ENCODE peak calls at places on chromosomes 7 and 10, in seven cellular contexts. Q, G, R, I, A, J and S are unnamed samples.

GRCh38 chr7:37405603-37406122 is 43.0 kb downstream of the ELMO1 start:
- DNase-seq in Q (peak; percentile 84), G (no peak), R (no peak), I (peak; percentile 74), A (peak; percentile 30), J (no peak), S (peak; percentile 58)

GRCh38 chr7:36775061-36775631 is 50.9 kb upstream of the AOAH start:
- DNase-seq in Q (no peak), G (no peak), R (no peak), I (no peak), A (no peak), J (no peak), S (no peak)

GRCh38 chr7:21966271-21966670 is 20.6 kb upstream of the CDCA7L start:
- DNase-seq in Q (no peak), G (no peak), R (no peak), I (no peak), A (no peak), J (no peak), S (no peak)

GRCh38 chr7:79317728-79318127 is 135.7 kb downstream of the MAGI2 start:
- DNase-seq in Q (no peak), G (no peak), R (peak; percentile 74), I (no peak), A (no peak), J (peak; percentile 90), S (peak; percentile 92)

GRCh38 chr7:124462249-124462648 is 303.3 kb downstream of the GPR37 start:
- DNase-seq in Q (no peak), G (no peak), R (no peak), I (no peak), A (no peak), J (peak; percentile 70), S (no peak)

GRCh38 chr7:98357751-98358161 is 43.1 kb downstream of the BAIAP2L1 start:
- DNase-seq in Q (no peak), G (peak; percentile 40), R (no peak), I (no peak), A (peak; percentile 30), J (peak; percentile 77), S (no peak)

GRCh38 chr7:25632616-25633015 is 404.3 kb upstream of the NPVF start:
- DNase-seq in Q (no peak), G (no peak), R (no peak), I (no peak), A (no peak), J (no peak), S (no peak)

GRCh38 chr10:125071008-125071407 is 89.4 kb downstream of the CTBP2 start:
- DNase-seq in Q (peak; percentile 18), G (no peak), R (no peak), I (no peak), A (no peak), J (no peak), S (no peak)

GRCh38 chr10:35359873-35360272 is 23.6 kb downstream of the CCNY start:
- DNase-seq in Q (no peak), G (no peak), R (no peak), I (no peak), A (no peak), J (no peak), S (no peak)

GRCh38 chr10:79053481-79054202 is 15.1 kb upstream of the ZMIZ1 start:
- DNase-seq in Q (no peak), G (peak; percentile 67), R (no peak), I (no peak), A (peak; percentile 11), J (no peak), S (no peak)

GRCh38 chr7:1669954-1670893 is at the start of gene ELFN1:
- DNase-seq in Q (peak; percentile 80), G (peak; percentile 72), R (peak; percentile 90), I (no peak), A (no peak), J (peak; percentile 47), S (peak; percentile 85)

GRCh38 chr10:78865931-78866717 is 202.6 kb upstream of the ZMIZ1 start:
- DNase-seq in Q (no peak), G (no peak), R (no peak), I (no peak), A (no peak), J (no peak), S (no peak)

GRCh38 chr10:26665080-26666048 is 32.1 kb upstream of the PDSS1 start:
- DNase-seq in Q (no peak), G (no peak), R (no peak), I (no peak), A (no peak), J (no peak), S (no peak)

GRCh38 chr10:25356609-25357008 is 181.8 kb downstream of the GPR158 start:
- DNase-seq in Q (no peak), G (no peak), R (no peak), I (no peak), A (no peak), J (no peak), S (no peak)

GRCh38 chr10:49631975-49632374 is 18.1 kb downstream of the CHAT start:
- DNase-seq in Q (no peak), G (peak; percentile 46), R (no peak), I (no peak), A (no peak), J (no peak), S (no peak)

GRCh38 chr10:74823791-74824183 is 2.6 kb upstream of the KAT6B start:
- DNase-seq in Q (no peak), G (no peak), R (no peak), I (no peak), A (no peak), J (no peak), S (no peak)

GRCh38 chr7:7127773-7128172 is 54.6 kb upstream of the C1GALT1 start:
- DNase-seq in Q (no peak), G (no peak), R (no peak), I (no peak), A (no peak), J (no peak), S (no peak)

GRCh38 chr10:119651514-119652327 is 541 bp downstream of the BAG3 start:
- DNase-seq in Q (peak; percentile 70), G (peak; percentile 91), R (peak; percentile 38), I (peak; percentile 27), A (peak; percentile 40), J (no peak), S (no peak)

GRCh38 chr10:83978681-83979383 is 160.5 kb upstream of the GHITM start:
- DNase-seq in Q (no peak), G (no peak), R (no peak), I (no peak), A (no peak), J (no peak), S (no peak)

GRCh38 chr7:138352570-138353461 is 107.2 kb upstream of the TRIM24 start:
- DNase-seq in Q (no peak), G (no peak), R (no peak), I (no peak), A (no peak), J (no peak), S (peak; percentile 58)

GRCh38 chr7:96995406-96996110 is 9.8 kb upstream of the DLX6 start:
- DNase-seq in Q (no peak), G (no peak), R (no peak), I (no peak), A (no peak), J (no peak), S (no peak)
- H3K27me3 ChIP-seq in Q (no peaks in the 10 kb centered on the region), G (peaks cover 16% of the 10 kb centered on the region), R (peaks cover 100% of the 10 kb centered on the region), I (peaks cover 43% of the 10 kb centered on the region), A (peaks cover 92% of the 10 kb centered on the region), J (peaks cover 89% of the 10 kb centered on the region), S (peaks cover 63% of the 10 kb centered on the region)

GRCh38 chr10:100733319-100733718 is 12.1 kb upstream of the PAX2 start:
- DNase-seq in Q (no peak), G (peak; percentile 21), R (peak; percentile 32), I (no peak), A (no peak), J (no peak), S (no peak)

GRCh38 chr10:100734295-100735086 is 10.9 kb upstream of the PAX2 start:
- DNase-seq in Q (no peak), G (peak; percentile 43), R (no peak), I (no peak), A (no peak), J (no peak), S (peak; percentile 62)

GRCh38 chr10:100730739-100731602 is 14.4 kb upstream of the PAX2 start:
- DNase-seq in Q (no peak), G (peak; percentile 75), R (peak; percentile 41), I (no peak), A (no peak), J (no peak), S (peak; percentile 58)

GRCh38 chr10:100729877-100730738 is 15.3 kb upstream of the PAX2 start:
- DNase-seq in Q (no peak), G (peak; percentile 60), R (peak; percentile 58), I (no peak), A (no peak), J (no peak), S (no peak)

GRCh38 chr10:100731603-100732596 is 13.5 kb upstream of the PAX2 start:
- DNase-seq in Q (no peak), G (peak; percentile 32), R (peak; percentile 71), I (no peak), A (no peak), J (no peak), S (no peak)
- H3K27me3 ChIP-seq in Q (peaks cover 3% of the 10 kb centered on the region), G (peaks cover 8% of the 10 kb centered on the region), R (peaks cover 100% of the 10 kb centered on the region), I (peaks cover 22% of the 10 kb centered on the region), A (peaks cover 62% of the 10 kb centered on the region), J (peaks cover 87% of the 10 kb centered on the region), S (peaks cover 77% of the 10 kb centered on the region)

DNA sequence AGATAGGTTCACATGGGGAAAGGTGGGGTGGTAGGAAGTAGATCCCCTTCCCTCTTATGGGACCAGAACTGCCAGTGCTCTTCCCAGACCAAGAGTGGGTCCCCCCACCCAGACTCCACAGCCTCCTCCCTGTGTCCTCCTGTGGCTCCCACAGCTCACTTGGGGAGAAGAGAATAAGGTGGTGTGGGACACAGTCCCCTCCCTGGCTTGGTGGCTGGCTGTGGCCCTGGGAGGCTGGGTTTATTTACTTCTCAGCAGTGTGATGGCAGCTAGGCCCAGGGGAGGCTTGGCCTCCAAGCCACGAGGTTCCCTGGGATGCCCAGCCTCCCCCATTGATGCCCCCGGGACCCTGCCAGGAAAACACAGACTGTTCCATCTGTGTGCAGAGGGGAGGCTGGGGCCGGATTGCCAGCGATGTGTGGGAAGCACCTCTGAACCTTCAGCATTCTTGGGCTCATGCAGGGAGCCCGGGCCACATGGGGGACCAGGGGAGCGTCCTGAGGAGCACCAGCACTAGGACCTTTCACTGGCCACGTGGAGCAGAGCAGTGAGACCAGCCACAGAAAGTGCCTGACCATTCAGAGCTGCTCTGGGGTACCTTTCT is 2.7 kb downstream of the IMPDH1 start:
- DNase-seq in Q (no peak), G (no peak), R (no peak), I (no peak), A (no peak), J (no peak), S (no peak)
- H3K27me3 ChIP-seq in Q (no peaks in the 10 kb centered on the region), G (no peaks in the 10 kb centered on the region), R (peaks cover 80% of the 10 kb centered on the region), I (no peaks in the 10 kb centered on the region), A (no peaks in the 10 kb centered on the region), J (no peaks in the 10 kb centered on the region), S (peaks cover 17% of the 10 kb centered on the region)

GRCh38 chr10:122647383-122647968 is 52.2 kb downstream of the C10orf120 start:
- DNase-seq in Q (no peak), G (peak; percentile 44), R (no peak), I (no peak), A (no peak), J (no peak), S (no peak)
- H3K27me3 ChIP-seq in Q (no peaks in the 10 kb centered on the region), G (no peaks in the 10 kb centered on the region), R (no peaks in the 10 kb centered on the region), I (no peaks in the 10 kb centered on the region), A (no peaks in the 10 kb centered on the region), J (no peaks in the 10 kb centered on the region), S (no peaks in the 10 kb centered on the region)